ENCODE peak calls at places on chromosome 1, in four cellular contexts. V is K562, A is H1, T is GM12878. P is an unnamed sample.

GRCh38 chr1:40044065-40044575 is 3.6 kb downstream of the CAP1 start:
- DNase-seq in A (no peak), T (no peak), V (no peak), P (no peak)

GRCh38 chr1:91798741-91799140 is 87.2 kb downstream of the TGFBR3 start:
- DNase-seq in A (no peak), T (no peak), V (no peak), P (no peak)

GRCh38 chr1:169793730-169794129 is 977 bp downstream of the METTL18 start:
- DNase-seq in T (no peak), V (no peak), A (no peak), P (no peak)

GRCh38 chr1:101526813-101527212 is 290.0 kb downstream of the S1PR1 start:
- DNase-seq in T (no peak), V (no peak), A (no peak), P (no peak)

GRCh38 chr1:111139234-111139955 is 498 bp downstream of the DRAM2 start:
- DNase-seq in A (peak; percentile 13), V (peak; percentile 77), T (peak; percentile 60), P (peak; percentile 58)

GRCh38 chr1:40391688-40392145 is 18.2 kb downstream of the SMAP2 start:
- DNase-seq in A (no peak), V (no peak), T (no peak), P (no peak)

GRCh38 chr1:81604982-81605381 is 195.8 kb upstream of the ADGRL2 start:
- DNase-seq in A (no peak), T (no peak), V (no peak), P (no peak)

GRCh38 chr1:162922196-162922595 is 61.2 kb upstream of the CCDC190 start:
- DNase-seq in V (no peak), T (no peak), A (no peak), P (no peak)

GRCh38 chr1:5947978-5948680 is 44.1 kb downstream of the NPHP4 start:
- DNase-seq in T (no peak), A (no peak), V (no peak), P (no peak)

GRCh38 chr1:109802901-109803561 is 39.3 kb upstream of the EPS8L3 start:
- DNase-seq in T (no peak), V (peak; percentile 31), A (no peak), P (no peak)
- TF ChIP-seq CHD1 in T (no peak), V (no peak), A (no peak), P (no peak)

GRCh38 chr1:150995896-150996295 is 10.8 kb downstream of the MINDY1 start:
- DNase-seq in V (peak; percentile 55), T (no peak), A (no peak), P (no peak)
- TF ChIP-seq CHD1 in V (no peak), T (no peak), A (no peak), P (no peak)

GRCh38 chr1:8239306-8240023 is 78.4 kb upstream of the SLC45A1 start:
- DNase-seq in A (no peak), V (no peak), T (no peak), P (peak; percentile 39)
- TF ChIP-seq CHD1 in A (no peak), V (no peak), T (no peak), P (no peak)

GRCh38 chr1:54940027-54940426 is 40.4 kb upstream of the TMEM61 start:
- DNase-seq in A (no peak), V (no peak), T (no peak), P (peak; percentile 31)

GRCh38 chr1:54947540-54947939 is 32.9 kb upstream of the TMEM61 start:
- DNase-seq in V (no peak), T (no peak), A (no peak), P (no peak)

GRCh38 chr1:54942976-54943375 is 37.5 kb upstream of the TMEM61 start:
- DNase-seq in V (no peak), A (no peak), T (no peak), P (no peak)

GRCh38 chr1:54945393-54945936 is 35.0 kb upstream of the TMEM61 start:
- DNase-seq in T (no peak), A (no peak), V (no peak), P (no peak)

GRCh38 chr1:54944610-54945392 is 35.6 kb upstream of the TMEM61 start:
- DNase-seq in A (peak; percentile 54), V (peak; percentile 83), T (peak; percentile 26), P (peak; percentile 85)
- TF ChIP-seq CHD1 in A (no peak), V (no peak), T (no peak), P (no peak)

GRCh38 chr1:119275145-119275929 is 93.2 kb upstream of the HAO2 start:
- DNase-seq in A (no peak), V (peak; percentile 68), T (no peak), P (peak; percentile 67)
- TF ChIP-seq CHD1 in A (no peak), V (no peak), T (no peak), P (no peak)

GRCh38 chr1:51605961-51606723 is 10.8 kb upstream of the OSBPL9 start:
- DNase-seq in V (no peak), A (no peak), T (no peak), P (no peak)
- TF ChIP-seq CHD1 in V (no peak), A (no peak), T (no peak), P (no peak)

DNA sequence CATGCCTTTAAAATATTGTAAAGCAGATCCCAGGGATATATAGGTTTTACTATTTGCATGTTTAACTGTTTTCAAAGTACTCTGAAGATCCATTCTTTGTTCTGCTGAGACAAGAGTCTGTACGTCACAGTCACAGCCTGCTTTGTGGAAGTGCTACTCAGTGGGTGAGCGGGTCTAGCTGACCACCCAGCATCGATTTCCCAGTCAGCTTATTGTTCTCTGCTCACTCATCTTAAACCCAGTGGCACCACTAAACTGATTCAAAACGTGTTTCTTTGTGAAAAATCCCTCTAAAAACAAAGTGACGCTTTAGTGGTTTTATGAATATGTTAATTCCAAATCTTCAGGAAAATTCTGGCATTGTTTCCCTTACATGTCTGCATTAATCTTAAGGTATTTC is 12.4 kb downstream of the PLPP3 start:
- DNase-seq in V (no peak), T (no peak), A (no peak), P (no peak)
- TF ChIP-seq CHD1 in V (no peak), T (no peak), A (no peak), P (no peak)

GRCh38 chr1:34415140-34415539 is 238.4 kb downstream of the C1orf94 start:
- DNase-seq in V (no peak), T (no peak), A (no peak), P (no peak)
- TF ChIP-seq CHD1 in V (no peak), T (no peak), A (no peak), P (no peak)